ENCODE peak calls at places on chromosomes 13 and 19, in four cellular contexts. I, R, C and A are unnamed samples.

GRCh38 chr19:1631557-1632100 is 20.8 kb downstream of the TCF3 start:
- DNase-seq in I (no peak), C (no peak), R (no peak), A (no peak)

GRCh38 chr19:5775668-5776309 is 8.8 kb downstream of the PRR22 start:
- DNase-seq in C (peak), I (no peak), R (no peak), A (no peak)

GRCh38 chr13:27139565-27139964 is 32.0 kb downstream of the USP12 start:
- DNase-seq in R (no peak), C (no peak), I (no peak), A (no peak)

GRCh38 chr13:49649244-49649962 is 21.1 kb downstream of the ARL11 start:
- DNase-seq in C (peak), I (no peak), R (no peak), A (no peak)

GRCh38 chr19:40778865-40779284 is 828 bp downstream of the RAB4B start:
- DNase-seq in C (no peak), R (no peak), I (no peak), A (no peak)

GRCh38 chr13:94601446-94602431 is at the start of gene GPR180:
- DNase-seq in R (peak), C (peak), I (peak), A (peak)

GRCh38 chr13:29105779-29106178 is 285.6 kb downstream of the MTUS2 start:
- DNase-seq in C (no peak), R (no peak), I (no peak), A (no peak)

GRCh38 chr19:48329167-48329891 is 4.0 kb downstream of the EMP3 start:
- DNase-seq in C (no peak), R (peak), I (peak), A (no peak)

GRCh38 chr19:54464624-54465266 is 1.2 kb upstream of the LENG9 start:
- DNase-seq in C (peak), R (peak), I (peak), A (peak)

GRCh38 chr13:52003551-52003950 is 7.7 kb downstream of the ATP7B start:
- DNase-seq in C (no peak), R (no peak), I (no peak), A (peak)

GRCh38 chr13:48626726-48627451 is 26.8 kb upstream of the CYSLTR2 start:
- DNase-seq in I (no peak), C (peak), R (no peak), A (no peak)

GRCh38 chr19:44943801-44944249 is 1.8 kb downstream of the APOC4 start:
- DNase-seq in I (no peak), C (no peak), R (no peak), A (no peak)

GRCh38 chr13:80825276-80825675 is 484.4 kb upstream of the SPRY2 start:
- DNase-seq in R (no peak), I (no peak), C (no peak), A (no peak)

GRCh38 chr13:109622006-109622405 is 164.4 kb downstream of the IRS2 start:
- DNase-seq in I (no peak), R (no peak), C (no peak), A (no peak)

GRCh38 chr19:5587661-5588060 is 19.9 kb upstream of the TINCR start:
- DNase-seq in C (no peak), R (no peak), I (no peak), A (no peak)

GRCh38 chr13:114015608-114016295 is 41.9 kb upstream of the C13orf46 start:
- DNase-seq in C (peak), I (no peak), R (no peak), A (no peak)

GRCh38 chr19:44258139-44258538 is 1.5 kb upstream of the ZNF233 start:
- DNase-seq in C (no peak), R (no peak), I (no peak), A (no peak)

GRCh38 chr13:42041017-42041683 is 7.3 kb upstream of the DGKH start:
- DNase-seq in C (peak), I (peak), R (peak), A (peak)

GRCh38 chr19:51692065-51692915 is 840 bp upstream of the SPACA6 start:
- DNase-seq in R (no peak), C (no peak), I (no peak), A (no peak)

GRCh38 chr19:43560687-43561086 is 14.6 kb downstream of the XRCC1 start:
- DNase-seq in C (no peak), I (no peak), R (no peak), A (no peak)

GRCh38 chr13:111904701-111905608 is 162.0 kb upstream of the SOX1 start:
- DNase-seq in C (no peak), I (no peak), R (no peak), A (peak)

GRCh38 chr19:2062770-2063169 is 11.7 kb upstream of the MKNK2 start:
- DNase-seq in C (no peak), I (no peak), R (no peak), A (no peak)

GRCh38 chr19:55058781-55059610 is 4.0 kb downstream of the RDH13 start:
- DNase-seq in C (no peak), I (no peak), R (no peak), A (no peak)

GRCh38 chr19:6060600-6061391 is 49.5 kb downstream of the RFX2 start:
- DNase-seq in R (peak), I (no peak), C (no peak), A (no peak)

GRCh38 chr19:32041681-32042292 is 303.6 kb upstream of the ZNF507 start:
- DNase-seq in C (peak), R (peak), I (no peak), A (peak)

GRCh38 chr19:5804516-5805464 is at the start of gene NRTN:
- DNase-seq in I (no peak), C (no peak), R (peak), A (peak)

GRCh38 chr19:17766543-17767131 is 15.4 kb downstream of the FCHO1 start:
- DNase-seq in R (no peak), C (peak), I (no peak), A (peak)

GRCh38 chr13:27183561-27184147 is 12.0 kb upstream of the USP12 start:
- DNase-seq in C (peak), R (no peak), I (no peak), A (peak)

GRCh38 chr19:34257559-34257924 is 3.2 kb downstream of the GARRE1 start:
- DNase-seq in C (no peak), I (no peak), R (no peak), A (no peak)

GRCh38 chr19:38388310-38389100 is at the start of gene SPRED3:
- DNase-seq in I (no peak), C (peak), R (no peak), A (peak)

GRCh38 chr13:36414461-36414860 is 17.8 kb upstream of the CCNA1 start:
- DNase-seq in C (no peak), I (no peak), R (no peak), A (no peak)

GRCh38 chr13:39527961-39528720 is 74.9 kb downstream of the LHFPL6 start:
- DNase-seq in C (peak), R (no peak), I (no peak), A (no peak)
- H3K27ac ChIP-seq in C (no peak), R (no peak), I (no peak), A (no peak)

GRCh38 chr19:35298561-35298972 is 6.6 kb downstream of the MAG start:
- DNase-seq in I (no peak), R (no peak), C (no peak), A (no peak)
- H3K27ac ChIP-seq in I (no peak), R (no peak), C (no peak), A (no peak)

GRCh38 chr13:102816633-102817032 is 17.7 kb downstream of the BIVM start:
- DNase-seq in I (no peak), C (no peak), R (no peak), A (no peak)

GRCh38 chr13:102815788-102816187 is 16.9 kb downstream of the BIVM start:
- DNase-seq in R (no peak), I (no peak), C (no peak), A (no peak)

GRCh38 chr13:102814793-102815192 is 15.9 kb downstream of the BIVM start:
- DNase-seq in C (no peak), I (no peak), R (no peak), A (no peak)

GRCh38 chr13:102817241-102817640 is 18.3 kb downstream of the BIVM start:
- DNase-seq in C (no peak), R (no peak), I (no peak), A (no peak)

DNA sequence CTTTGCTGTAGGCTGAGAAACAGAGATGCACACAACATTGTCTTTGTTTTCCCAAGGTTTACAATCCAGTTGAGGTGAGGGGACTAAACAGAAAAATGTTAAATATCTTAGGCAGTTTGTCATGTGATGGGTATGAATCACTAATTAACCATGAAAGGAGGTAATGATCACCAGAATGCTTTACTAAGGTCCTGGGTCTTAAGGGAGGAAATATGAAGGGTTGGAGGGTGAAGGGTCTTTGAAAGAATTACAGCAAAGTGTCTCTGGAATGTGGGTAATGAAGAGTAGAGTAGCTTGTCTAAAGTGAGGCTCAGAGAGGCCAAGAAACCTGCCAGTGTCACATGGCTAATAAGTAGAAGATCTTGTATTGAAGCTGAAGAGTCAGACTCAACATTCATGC is 19.0 kb downstream of the BIVM start:
- DNase-seq in I (no peak), R (no peak), C (no peak), A (no peak)
- H3K27ac ChIP-seq in I (no peak), R (no peak), C (no peak), A (no peak)

GRCh38 chr13:100983111-100983510 is 308.5 kb upstream of the TMTC4 start:
- DNase-seq in I (no peak), C (no peak), R (no peak), A (no peak)

GRCh38 chr13:100987993-100988392 is 313.4 kb upstream of the TMTC4 start:
- DNase-seq in C (no peak), I (no peak), R (no peak), A (peak)

GRCh38 chr13:100986571-100986970 is 312.0 kb upstream of the TMTC4 start:
- DNase-seq in C (no peak), R (no peak), I (no peak), A (no peak)

GRCh38 chr13:100980171-100980570 is 305.6 kb upstream of the TMTC4 start:
- DNase-seq in C (no peak), I (no peak), R (no peak), A (no peak)

DNA sequence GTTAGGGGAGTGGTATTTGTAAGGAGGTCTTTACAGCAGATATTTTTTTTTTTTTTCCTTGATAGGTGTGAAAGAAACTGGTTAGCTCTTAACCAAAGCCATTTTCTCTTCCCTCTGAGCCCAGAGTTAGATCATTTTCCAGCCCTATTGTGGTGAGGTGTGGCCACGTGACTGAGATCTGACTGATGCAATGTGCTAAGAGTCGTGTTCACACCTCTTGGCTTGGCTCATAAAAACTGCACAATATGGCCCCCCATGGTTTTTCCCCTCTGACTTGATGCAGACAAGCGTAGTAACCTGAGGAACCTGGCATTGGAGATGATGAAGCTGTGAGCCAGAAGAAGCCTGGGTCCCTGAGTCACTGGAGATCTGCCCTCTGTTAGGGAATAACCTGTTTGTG is 309.8 kb upstream of the TMTC4 start:
- DNase-seq in C (no peak), I (no peak), R (no peak), A (no peak)
- H3K27ac ChIP-seq in C (no peak), I (no peak), R (no peak), A (no peak)

GRCh38 chr13:98445340-98446233 is 131.3 kb downstream of the STK24 start:
- DNase-seq in R (peak), C (peak), I (peak), A (peak)
- H3K27ac ChIP-seq in R (peak), C (no peak), I (no peak), A (no peak)

DNA sequence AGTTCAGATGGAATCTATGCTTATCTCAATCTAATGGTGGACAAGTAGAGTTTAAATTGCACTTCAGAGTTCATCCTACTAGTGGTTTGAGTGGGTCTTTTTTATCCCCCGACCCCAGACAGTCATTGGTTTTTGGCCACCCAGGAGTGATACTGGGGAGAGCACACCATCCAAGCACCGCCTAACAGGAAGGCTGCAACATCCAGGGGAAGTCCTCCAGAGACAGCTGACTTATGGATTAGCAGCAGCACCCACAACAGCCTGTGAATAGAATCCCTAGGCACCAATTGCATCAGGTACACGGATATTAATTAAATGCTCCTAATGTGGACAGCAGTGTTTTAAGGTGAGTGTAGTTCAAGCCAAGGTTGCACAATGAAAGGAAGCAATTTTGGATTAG is 236.7 kb downstream of the NHLRC3 start:
- DNase-seq in R (no peak), C (no peak), I (no peak), A (no peak)
- H3K27ac ChIP-seq in R (no peak), C (no peak), I (no peak), A (no peak)

GRCh38 chr19:3457531-3458228 is 22.6 kb downstream of the SMIM24 start:
- DNase-seq in I (no peak), R (no peak), C (peak), A (no peak)
- H3K27ac ChIP-seq in I (no peak), R (no peak), C (no peak), A (no peak)